ENCODE peak calls at places on chromosomes 1 and 21, in six cellular contexts. One of them, this sample, is unnamed.

GRCh38 chr1:93814059-93814794 is 64.8 kb downstream of the DNTTIP2 start:
- DNase-seq in H1: peak
- DNase-seq in mesenchymal stem cell: peak
- DNase-seq in neuronal stem cell: peak
- DNase-seq in mesendoderm: peak
- DNase-seq in H9: peak
- DNase-seq in this sample: peak

GRCh38 chr1:2534775-2535387 is 4.8 kb upstream of the HES5 start:
- DNase-seq in mesenchymal stem cell: peak
- DNase-seq in H9: no peak
- DNase-seq in H1: no peak
- DNase-seq in mesendoderm: peak
- DNase-seq in neuronal stem cell: no peak
- DNase-seq in this sample: peak

GRCh38 chr1:94265931-94266330 is 28.5 kb upstream of the ARHGAP29 start:
- DNase-seq in mesendoderm: no peak
- DNase-seq in H9: no peak
- DNase-seq in H1: no peak
- DNase-seq in mesenchymal stem cell: no peak
- DNase-seq in neuronal stem cell: no peak
- DNase-seq in this sample: peak

GRCh38 chr1:63732666-63733065 is 41.2 kb upstream of the ROR1 start:
- DNase-seq in mesenchymal stem cell: peak
- DNase-seq in H9: no peak
- DNase-seq in H1: no peak
- DNase-seq in neuronal stem cell: no peak
- DNase-seq in mesendoderm: no peak
- DNase-seq in this sample: peak

GRCh38 chr1:202010042-202011015 is at the start of gene ELF3:
- DNase-seq in neuronal stem cell: peak
- DNase-seq in mesenchymal stem cell: no peak
- DNase-seq in H9: peak
- DNase-seq in H1: peak
- DNase-seq in mesendoderm: peak
- DNase-seq in this sample: no peak

GRCh38 chr1:86430376-86430775 is 6.4 kb downstream of the CLCA2 start:
- DNase-seq in mesendoderm: no peak
- DNase-seq in mesenchymal stem cell: no peak
- DNase-seq in neuronal stem cell: no peak
- DNase-seq in H1: no peak
- DNase-seq in H9: no peak
- DNase-seq in this sample: no peak

GRCh38 chr21:45091540-45092322 is 17.4 kb downstream of the ADARB1 start:
- DNase-seq in H9: no peak
- DNase-seq in H1: no peak
- DNase-seq in mesenchymal stem cell: no peak
- DNase-seq in neuronal stem cell: no peak
- DNase-seq in mesendoderm: no peak
- DNase-seq in this sample: peak

GRCh38 chr1:77802026-77802425 is 22.6 kb downstream of the MIGA1 start:
- DNase-seq in H1: no peak
- DNase-seq in H9: no peak
- DNase-seq in mesendoderm: no peak
- DNase-seq in neuronal stem cell: no peak
- DNase-seq in mesenchymal stem cell: no peak
- DNase-seq in this sample: no peak

GRCh38 chr1:1250828-1251284 is 4.3 kb upstream of the C1QTNF12 start:
- DNase-seq in H1: no peak
- DNase-seq in neuronal stem cell: no peak
- DNase-seq in mesenchymal stem cell: no peak
- DNase-seq in H9: no peak
- DNase-seq in mesendoderm: no peak
- DNase-seq in this sample: no peak

GRCh38 chr21:36992671-36993070 is 13.8 kb upstream of the RIPPLY3 start:
- DNase-seq in H9: peak
- DNase-seq in mesenchymal stem cell: no peak
- DNase-seq in H1: no peak
- DNase-seq in neuronal stem cell: no peak
- DNase-seq in mesendoderm: peak
- DNase-seq in this sample: no peak

GRCh38 chr21:36987845-36988244 is 18.7 kb upstream of the RIPPLY3 start:
- DNase-seq in H1: no peak
- DNase-seq in H9: no peak
- DNase-seq in neuronal stem cell: no peak
- DNase-seq in mesenchymal stem cell: no peak
- DNase-seq in mesendoderm: no peak
- DNase-seq in this sample: no peak

GRCh38 chr21:36988536-36988935 is 18.0 kb upstream of the RIPPLY3 start:
- DNase-seq in mesenchymal stem cell: no peak
- DNase-seq in H9: no peak
- DNase-seq in H1: no peak
- DNase-seq in neuronal stem cell: no peak
- DNase-seq in mesendoderm: no peak
- DNase-seq in this sample: no peak

GRCh38 chr21:36990508-36991205 is 15.8 kb upstream of the RIPPLY3 start:
- DNase-seq in mesendoderm: peak
- DNase-seq in H1: no peak
- DNase-seq in mesenchymal stem cell: no peak
- DNase-seq in H9: peak
- DNase-seq in neuronal stem cell: no peak
- DNase-seq in this sample: no peak

GRCh38 chr21:36989699-36990507 is 16.6 kb upstream of the RIPPLY3 start:
- DNase-seq in mesendoderm: peak
- DNase-seq in H1: peak
- DNase-seq in mesenchymal stem cell: peak
- DNase-seq in neuronal stem cell: peak
- DNase-seq in H9: peak
- DNase-seq in this sample: peak
- H2BK15ac ChIP-seq in mesendoderm: no peak
- H2BK15ac ChIP-seq in H1: peak
- H2BK15ac ChIP-seq in mesenchymal stem cell: peak
- H2BK15ac ChIP-seq in neuronal stem cell: peak
- H2BK15ac ChIP-seq in H9: no peak
- H2BK15ac ChIP-seq in this sample: peak

DNA sequence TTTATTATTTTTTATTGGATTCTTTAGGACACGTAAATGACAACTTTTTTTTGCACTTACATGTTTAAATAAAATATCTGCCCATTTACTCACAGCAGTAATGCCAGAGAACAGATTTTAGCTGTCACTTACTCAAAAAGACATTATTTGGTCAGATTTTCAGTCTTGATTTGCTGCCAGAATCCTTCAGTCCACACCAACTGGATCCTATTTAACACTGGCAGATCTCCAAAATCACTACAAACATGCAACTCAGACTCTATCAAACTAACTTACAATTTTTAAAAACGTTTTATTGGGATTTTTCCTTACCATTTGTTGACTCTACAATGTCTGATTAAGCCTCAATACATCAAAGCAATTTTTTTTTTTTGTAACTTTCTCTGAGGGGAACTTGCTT is 11.1 kb downstream of the ATP6V1G3 start:
- DNase-seq in H9: no peak
- DNase-seq in mesenchymal stem cell: peak
- DNase-seq in neuronal stem cell: no peak
- DNase-seq in mesendoderm: no peak
- DNase-seq in H1: no peak
- DNase-seq in this sample: peak
- H2BK15ac ChIP-seq in H9: no peak
- H2BK15ac ChIP-seq in mesenchymal stem cell: no peak
- H2BK15ac ChIP-seq in neuronal stem cell: no peak
- H2BK15ac ChIP-seq in mesendoderm: no peak
- H2BK15ac ChIP-seq in H1: no peak
- H2BK15ac ChIP-seq in this sample: no peak

GRCh38 chr1:21383785-21384401 is 56.0 kb upstream of the NBPF3 start:
- DNase-seq in mesendoderm: peak
- DNase-seq in H1: no peak
- DNase-seq in mesenchymal stem cell: no peak
- DNase-seq in H9: no peak
- DNase-seq in neuronal stem cell: no peak
- DNase-seq in this sample: no peak
- H2BK15ac ChIP-seq in mesendoderm: no peak
- H2BK15ac ChIP-seq in H1: no peak
- H2BK15ac ChIP-seq in mesenchymal stem cell: no peak
- H2BK15ac ChIP-seq in H9: no peak
- H2BK15ac ChIP-seq in neuronal stem cell: no peak
- H2BK15ac ChIP-seq in this sample: no peak

DNA sequence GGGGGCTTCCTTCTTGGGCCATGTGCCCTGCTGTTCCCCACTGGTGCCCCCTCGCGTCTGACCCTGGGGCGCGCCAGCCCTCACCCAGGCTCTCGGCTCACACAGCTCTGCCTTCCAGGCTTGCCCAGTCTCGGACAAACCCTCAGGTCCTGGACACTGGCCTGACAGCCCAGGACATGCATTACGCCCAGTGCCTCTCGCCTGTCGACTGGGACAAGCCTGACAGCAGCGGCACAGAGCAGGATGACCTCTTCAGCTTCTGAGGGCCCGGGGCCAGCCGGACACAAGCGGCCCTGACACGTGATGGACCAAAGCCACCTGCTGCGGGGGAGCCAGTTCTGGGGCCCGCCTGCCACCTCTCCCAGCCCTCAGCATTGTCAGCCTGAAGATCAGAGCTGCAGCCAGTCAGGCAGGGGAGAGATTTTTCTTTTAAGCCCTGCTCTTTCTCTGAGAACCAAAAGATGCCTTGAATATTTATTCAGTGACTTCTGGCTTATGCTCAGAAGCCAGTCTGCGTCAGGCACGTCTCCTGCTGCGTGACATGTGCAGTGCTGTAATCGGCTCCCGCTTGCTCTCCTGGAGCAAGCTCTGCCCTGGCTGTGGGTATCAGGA is 23.4 kb downstream of the LDLRAP1 start:
- DNase-seq in H1: no peak
- DNase-seq in neuronal stem cell: no peak
- DNase-seq in mesendoderm: no peak
- DNase-seq in H9: peak
- DNase-seq in mesenchymal stem cell: peak
- DNase-seq in this sample: peak
- H2BK15ac ChIP-seq in H1: peak
- H2BK15ac ChIP-seq in neuronal stem cell: peak
- H2BK15ac ChIP-seq in mesendoderm: no peak
- H2BK15ac ChIP-seq in H9: no peak
- H2BK15ac ChIP-seq in mesenchymal stem cell: no peak
- H2BK15ac ChIP-seq in this sample: peak

GRCh38 chr1:208534979-208535378 is 290.8 kb upstream of the PLXNA2 start:
- DNase-seq in H9: no peak
- DNase-seq in H1: no peak
- DNase-seq in neuronal stem cell: no peak
- DNase-seq in mesenchymal stem cell: no peak
- DNase-seq in mesendoderm: no peak
- DNase-seq in this sample: no peak

GRCh38 chr1:208536176-208536575 is 292.0 kb upstream of the PLXNA2 start:
- DNase-seq in mesenchymal stem cell: peak
- DNase-seq in H9: no peak
- DNase-seq in neuronal stem cell: no peak
- DNase-seq in H1: no peak
- DNase-seq in mesendoderm: peak
- DNase-seq in this sample: no peak

GRCh38 chr1:208534604-208534907 is 290.4 kb upstream of the PLXNA2 start:
- DNase-seq in H9: no peak
- DNase-seq in neuronal stem cell: no peak
- DNase-seq in mesenchymal stem cell: no peak
- DNase-seq in H1: no peak
- DNase-seq in mesendoderm: no peak
- DNase-seq in this sample: no peak

GRCh38 chr1:208535518-208535917 is 291.3 kb upstream of the PLXNA2 start:
- DNase-seq in mesendoderm: no peak
- DNase-seq in mesenchymal stem cell: no peak
- DNase-seq in neuronal stem cell: no peak
- DNase-seq in H9: no peak
- DNase-seq in H1: no peak
- DNase-seq in this sample: no peak

DNA sequence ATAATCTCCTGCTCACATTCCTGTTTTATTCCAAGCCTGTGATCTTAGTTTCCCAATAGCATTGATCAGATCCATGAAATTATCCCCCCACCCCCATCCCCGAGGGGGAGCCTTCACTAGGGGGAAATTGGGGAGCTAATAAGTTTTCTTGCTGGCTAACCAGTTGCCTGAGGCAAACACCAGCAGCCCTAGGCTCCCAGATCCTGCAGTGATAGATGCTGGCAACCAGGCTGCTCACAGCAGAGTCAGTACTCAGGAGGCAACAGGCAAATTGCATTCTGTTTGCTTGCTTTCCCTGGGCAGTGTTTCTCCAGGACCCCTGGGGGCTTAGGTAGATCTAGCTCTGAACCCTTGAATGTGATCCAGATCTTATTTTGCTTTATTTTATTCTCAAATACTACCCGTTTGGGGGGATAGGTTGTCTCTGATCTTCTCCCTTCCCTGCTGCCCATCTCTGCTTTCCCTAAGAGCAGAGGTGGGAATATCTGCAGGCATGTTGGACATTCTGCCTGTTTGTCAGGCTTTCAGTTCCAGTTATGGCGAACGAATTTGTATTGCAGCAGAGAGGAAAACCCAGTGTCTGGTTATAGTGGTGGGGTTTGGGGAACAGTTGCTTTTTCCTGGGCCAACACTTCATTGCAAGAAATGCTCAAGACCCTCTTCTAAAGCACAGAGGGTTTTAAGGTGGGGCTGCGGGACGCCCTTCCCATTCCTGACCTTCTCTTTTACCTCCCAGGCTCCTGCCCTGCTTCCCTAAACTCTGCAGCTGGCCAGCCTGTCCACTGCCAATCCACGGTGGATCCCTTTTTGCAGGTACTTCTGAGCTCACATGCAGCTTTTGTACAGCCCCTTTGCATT is 289.8 kb upstream of the PLXNA2 start:
- DNase-seq in H9: no peak
- DNase-seq in mesendoderm: peak
- DNase-seq in neuronal stem cell: no peak
- DNase-seq in H1: peak
- DNase-seq in mesenchymal stem cell: no peak
- DNase-seq in this sample: no peak
- H2BK15ac ChIP-seq in H9: no peak
- H2BK15ac ChIP-seq in mesendoderm: no peak
- H2BK15ac ChIP-seq in neuronal stem cell: no peak
- H2BK15ac ChIP-seq in H1: no peak
- H2BK15ac ChIP-seq in mesenchymal stem cell: no peak
- H2BK15ac ChIP-seq in this sample: no peak